ENCODE peak calls at places on chromosomes 2 and 18, in four cellular contexts. One of them, this sample, is unnamed.

GRCh38 chr2:25891672-25892071 is 13.4 kb upstream of the ASXL2 start:
- DNase-seq in K562: no peak
- DNase-seq in WTC11: no peak
- DNase-seq in HepG2: peak; percentile 61
- DNase-seq in this sample: no peak

GRCh38 chr18:59655661-59656060 is 41.6 kb downstream of the CCBE1 start:
- DNase-seq in HepG2: no peak
- DNase-seq in WTC11: no peak
- DNase-seq in K562: no peak
- DNase-seq in this sample: no peak

GRCh38 chr2:43070676-43071491 is 155.5 kb downstream of the ZFP36L2 start:
- DNase-seq in WTC11: no peak
- DNase-seq in K562: no peak
- DNase-seq in HepG2: peak; percentile 56
- DNase-seq in this sample: no peak

GRCh38 chr2:113077921-113078320 is 10.2 kb downstream of the IL1F10 start:
- DNase-seq in WTC11: no peak
- DNase-seq in HepG2: no peak
- DNase-seq in K562: no peak
- DNase-seq in this sample: no peak

GRCh38 chr2:180739070-180739469 is 241.3 kb upstream of the UBE2E3 start:
- DNase-seq in HepG2: no peak
- DNase-seq in K562: no peak
- DNase-seq in WTC11: no peak
- DNase-seq in this sample: no peak

GRCh38 chr2:10216677-10217498 is 85.8 kb upstream of the HPCAL1 start:
- DNase-seq in WTC11: no peak
- DNase-seq in HepG2: peak; percentile 45
- DNase-seq in K562: peak; percentile 42
- DNase-seq in this sample: no peak

GRCh38 chr2:26537826-26538475 is 60.0 kb upstream of the OTOF start:
- DNase-seq in WTC11: no peak
- DNase-seq in K562: no peak
- DNase-seq in HepG2: no peak
- DNase-seq in this sample: no peak

GRCh38 chr2:96832751-96833507 is 10.9 kb downstream of the ANKRD23 start:
- DNase-seq in K562: no peak
- DNase-seq in HepG2: no peak
- DNase-seq in WTC11: peak; percentile 77
- DNase-seq in this sample: peak; percentile 54

GRCh38 chr2:128421861-128422311 is 103.2 kb upstream of the HS6ST1 start:
- DNase-seq in WTC11: no peak
- DNase-seq in K562: no peak
- DNase-seq in HepG2: no peak
- DNase-seq in this sample: no peak

GRCh38 chr2:201854841-201855240 is 48.5 kb downstream of the CDK15 start:
- DNase-seq in K562: no peak
- DNase-seq in WTC11: no peak
- DNase-seq in HepG2: no peak
- DNase-seq in this sample: no peak

GRCh38 chr2:189549440-189549832 is 31.1 kb downstream of the SLC40A1 start:
- DNase-seq in HepG2: no peak
- DNase-seq in WTC11: no peak
- DNase-seq in K562: no peak
- DNase-seq in this sample: no peak

GRCh38 chr18:63970803-63971191 is 916 bp downstream of the SERPINB8 start:
- DNase-seq in HepG2: no peak
- DNase-seq in WTC11: peak; percentile 58
- DNase-seq in K562: no peak
- DNase-seq in this sample: no peak

GRCh38 chr18:33706391-33706790 is 128.4 kb downstream of the ASXL3 start:
- DNase-seq in WTC11: no peak
- DNase-seq in K562: no peak
- DNase-seq in HepG2: no peak
- DNase-seq in this sample: no peak

GRCh38 chr2:136116111-136116812 is 1.7 kb downstream of the CXCR4 start:
- DNase-seq in WTC11: peak; percentile 25
- DNase-seq in HepG2: no peak
- DNase-seq in K562: no peak
- DNase-seq in this sample: no peak

GRCh38 chr2:112583497-112584133 is 794 bp upstream of the CHCHD5 start:
- DNase-seq in HepG2: peak; percentile 75
- DNase-seq in WTC11: no peak
- DNase-seq in K562: peak; percentile 38
- DNase-seq in this sample: peak; percentile 65

GRCh38 chr2:166764216-166764615 is 124.1 kb upstream of the XIRP2 start:
- DNase-seq in K562: no peak
- DNase-seq in HepG2: no peak
- DNase-seq in WTC11: no peak
- DNase-seq in this sample: no peak

GRCh38 chr2:123738643-123739042 is 286.4 kb upstream of the CNTNAP5 start:
- DNase-seq in WTC11: no peak
- DNase-seq in HepG2: no peak
- DNase-seq in K562: no peak
- DNase-seq in this sample: no peak

GRCh38 chr18:50356036-50356945 is 18.6 kb upstream of the SKA1 start:
- DNase-seq in K562: no peak
- DNase-seq in HepG2: peak; percentile 11
- DNase-seq in WTC11: no peak
- DNase-seq in this sample: no peak

GRCh38 chr2:87996570-87996969 is 19.8 kb downstream of the RNU2-63P start:
- DNase-seq in HepG2: no peak
- DNase-seq in WTC11: no peak
- DNase-seq in K562: no peak
- DNase-seq in this sample: no peak

DNA sequence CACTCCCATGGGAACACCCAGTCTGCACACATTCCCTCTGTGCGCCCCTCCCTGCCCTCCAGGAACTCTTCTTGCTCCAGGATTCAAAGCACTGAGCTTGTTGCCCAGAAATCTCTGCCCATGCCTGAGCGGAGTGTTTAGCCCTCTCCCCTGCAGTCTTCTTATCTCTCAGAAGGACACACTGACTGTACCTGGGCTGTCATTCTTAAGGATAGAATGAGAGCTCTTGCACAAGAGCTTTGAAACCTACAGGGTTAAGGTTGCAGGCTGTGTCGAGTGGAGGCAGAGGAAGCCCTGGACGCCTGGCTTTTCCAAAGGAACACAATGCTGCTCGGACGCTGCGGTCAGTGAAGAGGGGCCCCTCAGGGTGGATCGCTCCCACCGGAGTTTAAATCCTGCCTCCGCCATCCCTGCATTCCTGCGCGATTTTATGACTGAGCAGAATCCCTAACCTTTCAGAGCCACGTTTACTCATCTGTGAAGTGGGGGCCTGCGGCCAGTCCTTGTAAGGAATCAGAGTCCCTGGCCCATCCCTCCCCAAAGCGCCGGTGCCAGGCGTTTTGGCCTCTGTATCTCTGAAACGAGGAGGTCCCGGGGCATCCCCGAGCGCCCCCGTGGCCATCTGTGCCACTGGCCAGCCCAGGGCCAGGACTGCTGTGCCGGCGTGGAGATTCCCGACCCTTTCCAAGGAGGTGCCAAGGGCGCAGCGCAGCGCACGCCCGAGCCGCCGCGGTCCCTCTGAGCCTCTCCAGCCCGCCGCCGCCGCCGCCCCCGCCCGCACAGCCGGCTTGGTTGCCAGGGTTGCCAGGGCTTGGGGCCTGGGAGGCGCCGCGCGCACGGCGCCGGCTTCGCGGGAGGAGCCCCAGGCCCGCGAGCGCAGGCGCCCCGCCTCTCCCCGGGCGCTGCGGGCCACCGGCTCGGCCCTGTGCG is 58.9 kb downstream of the FAM168B start:
- DNase-seq in HepG2: no peak
- DNase-seq in WTC11: peak; percentile 60
- DNase-seq in K562: no peak
- DNase-seq in this sample: no peak
- TF ChIP-seq HMGXB4 in HepG2: no peak
- TF ChIP-seq HMGXB4 in WTC11: peak; percentile 21
- TF ChIP-seq HMGXB4 in K562: no peak
- TF ChIP-seq HMGXB4 in this sample: no peak

GRCh38 chr2:39379643-39380524 is 57.2 kb downstream of the MAP4K3 start:
- DNase-seq in K562: peak; percentile 36
- DNase-seq in HepG2: peak; percentile 59
- DNase-seq in WTC11: no peak
- DNase-seq in this sample: peak; percentile 26

GRCh38 chr2:39378968-39379367 is 58.1 kb downstream of the MAP4K3 start:
- DNase-seq in HepG2: no peak
- DNase-seq in K562: no peak
- DNase-seq in WTC11: no peak
- DNase-seq in this sample: no peak

GRCh38 chr2:39377226-39377939 is 59.7 kb downstream of the MAP4K3 start:
- DNase-seq in HepG2: no peak
- DNase-seq in WTC11: no peak
- DNase-seq in K562: no peak
- DNase-seq in this sample: no peak

GRCh38 chr2:39381653-39382052 is 55.4 kb downstream of the MAP4K3 start:
- DNase-seq in WTC11: peak; percentile 35
- DNase-seq in HepG2: no peak
- DNase-seq in K562: no peak
- DNase-seq in this sample: no peak

GRCh38 chr2:39380525-39381150 is 56.4 kb downstream of the MAP4K3 start:
- DNase-seq in WTC11: no peak
- DNase-seq in HepG2: no peak
- DNase-seq in K562: no peak
- DNase-seq in this sample: no peak
- TF ChIP-seq HMGXB4 in WTC11: no peak
- TF ChIP-seq HMGXB4 in HepG2: no peak
- TF ChIP-seq HMGXB4 in K562: no peak
- TF ChIP-seq HMGXB4 in this sample: no peak

GRCh38 chr2:199983534-199983933 is 28.2 kb downstream of the MAIP1 start:
- DNase-seq in WTC11: no peak
- DNase-seq in K562: no peak
- DNase-seq in HepG2: no peak
- DNase-seq in this sample: no peak

GRCh38 chr2:199989822-199990221 is 34.4 kb downstream of the MAIP1 start:
- DNase-seq in WTC11: no peak
- DNase-seq in K562: no peak
- DNase-seq in HepG2: no peak
- DNase-seq in this sample: no peak

GRCh38 chr2:199988176-199988575 is 32.8 kb downstream of the MAIP1 start:
- DNase-seq in HepG2: no peak
- DNase-seq in K562: no peak
- DNase-seq in WTC11: no peak
- DNase-seq in this sample: no peak

GRCh38 chr2:199985625-199986207 is 30.3 kb downstream of the MAIP1 start:
- DNase-seq in HepG2: peak; percentile 83
- DNase-seq in K562: peak; percentile 47
- DNase-seq in WTC11: peak; percentile 79
- DNase-seq in this sample: peak; percentile 84

GRCh38 chr2:199987586-199987985 is 32.2 kb downstream of the MAIP1 start:
- DNase-seq in HepG2: no peak
- DNase-seq in WTC11: no peak
- DNase-seq in K562: peak; percentile 36
- DNase-seq in this sample: no peak
- TF ChIP-seq HMGXB4 in HepG2: no peak
- TF ChIP-seq HMGXB4 in WTC11: no peak
- TF ChIP-seq HMGXB4 in K562: no peak
- TF ChIP-seq HMGXB4 in this sample: no peak

DNA sequence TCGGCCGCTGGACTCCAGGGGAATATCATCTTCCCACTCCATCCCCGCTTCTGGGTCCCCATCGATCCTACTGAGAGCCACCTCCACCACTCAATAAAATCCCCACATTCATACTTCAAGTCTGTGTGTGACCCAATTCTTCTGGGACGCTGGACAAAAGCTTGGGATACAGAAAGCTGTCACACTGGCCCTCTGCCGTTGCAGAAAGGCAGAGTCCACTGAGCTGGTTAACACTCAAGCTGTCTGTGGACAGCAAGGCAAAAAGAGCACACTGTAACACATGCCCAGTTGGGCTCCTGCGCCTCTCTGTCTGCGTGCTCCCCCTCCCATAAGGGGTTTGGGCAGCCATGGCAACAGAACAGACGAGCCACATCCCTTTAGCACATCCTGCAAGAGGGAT is 106.9 kb upstream of the RGPD4 start:
- DNase-seq in HepG2: no peak
- DNase-seq in WTC11: no peak
- DNase-seq in K562: no peak
- DNase-seq in this sample: no peak
- TF ChIP-seq HMGXB4 in HepG2: no peak
- TF ChIP-seq HMGXB4 in WTC11: no peak
- TF ChIP-seq HMGXB4 in K562: no peak
- TF ChIP-seq HMGXB4 in this sample: no peak